ENCODE peak calls at places on chromosome 1, in seven cellular contexts. Y is iPS DF 6.9; I is glutamatergic neuron; F is small intestine; L is NCI-H2081; N is activated CD4-positive, alpha-beta T cell treated with anti-CD3 and anti-CD28 coated beads for 48 hours; Z is NCI-H345. M is an unnamed sample.

GRCh38 chr1:73366734-73367413 is 831.1 kb downstream of the LRRIQ3 start:
- DNase-seq in Y (no peak), I (no peak), F (peak), L (no peak), N (no peak), Z (no peak), M (no peak)

GRCh38 chr1:232169436-232169835 is 460.5 kb downstream of the SIPA1L2 start:
- DNase-seq in Y (no peak), I (no peak), F (no peak), L (no peak), N (no peak), Z (no peak), M (no peak)

GRCh38 chr1:188668083-188668482 is 1809.6 kb downstream of the BRINP3 start:
- DNase-seq in Y (no peak), I (no peak), F (no peak), L (no peak), N (no peak), Z (no peak), M (no peak)

GRCh38 chr1:186082235-186082937 is 292.7 kb downstream of the TPR start:
- DNase-seq in Y (no peak), I (peak), F (peak), L (peak), N (peak), Z (peak), M (peak)

GRCh38 chr1:60173729-60174128 is 100.2 kb upstream of the C1orf87 start:
- DNase-seq in Y (no peak), I (no peak), F (no peak), L (no peak), N (no peak), Z (no peak), M (no peak)

GRCh38 chr1:224333939-224334701 is 4.1 kb upstream of the NVL start:
- DNase-seq in Y (no peak), I (no peak), F (no peak), L (no peak), N (no peak), Z (no peak), M (peak)

GRCh38 chr1:25695991-25696330 is 79.4 kb downstream of the MAN1C1 start:
- DNase-seq in Y (no peak), I (no peak), F (no peak), L (no peak), N (peak), Z (no peak), M (peak)

GRCh38 chr1:23216771-23217420 is 406 bp downstream of the HTR1D start:
- DNase-seq in Y (no peak), I (peak), F (peak), L (no peak), N (peak), Z (peak), M (no peak)

GRCh38 chr1:192104852-192105251 is 53.4 kb upstream of the RGS18 start:
- DNase-seq in Y (no peak), I (no peak), F (no peak), L (no peak), N (no peak), Z (no peak), M (peak)

GRCh38 chr1:51488372-51489050 is 30.6 kb downstream of the EPS15 start:
- DNase-seq in Y (no peak), I (no peak), F (no peak), L (no peak), N (no peak), Z (no peak), M (peak)

GRCh38 chr1:11790880-11791715 is 14.7 kb downstream of the MTHFR start:
- DNase-seq in Y (no peak), I (no peak), F (peak), L (no peak), N (no peak), Z (no peak), M (peak)

GRCh38 chr1:67347688-67348472 is 40.2 kb downstream of the IL12RB2 start:
- DNase-seq in Y (peak), I (peak), F (peak), L (peak), N (peak), Z (peak), M (peak)

GRCh38 chr1:48526045-48526714 is 54.2 kb upstream of the SPATA6 start:
- DNase-seq in Y (no peak), I (peak), F (peak), L (peak), N (no peak), Z (peak), M (peak)

GRCh38 chr1:156138366-156138969 is 14.9 kb upstream of the SEMA4A start:
- DNase-seq in Y (no peak), I (no peak), F (no peak), L (no peak), N (no peak), Z (no peak), M (no peak)

GRCh38 chr1:179298952-179299351 is 5.4 kb downstream of the SOAT1 start:
- DNase-seq in Y (no peak), I (no peak), F (peak), L (no peak), N (peak), Z (no peak), M (no peak)

GRCh38 chr1:154837679-154838171 is 32.4 kb downstream of the KCNN3 start:
- DNase-seq in Y (no peak), I (peak), F (peak), L (peak), N (no peak), Z (peak), M (no peak)

GRCh38 chr1:162314226-162314625 is 62.4 kb downstream of the SPATA46 start:
- DNase-seq in Y (no peak), I (no peak), F (no peak), L (peak), N (no peak), Z (no peak), M (no peak)

GRCh38 chr1:169795687-169796086 is 980 bp upstream of the METTL18 start:
- DNase-seq in Y (no peak), I (no peak), F (peak), L (no peak), N (no peak), Z (no peak), M (no peak)

GRCh38 chr1:3000671-3001470 is 20.4 kb upstream of the ACTRT2 start:
- DNase-seq in Y (no peak), I (no peak), F (no peak), L (no peak), N (no peak), Z (no peak), M (no peak)

GRCh38 chr1:171350579-171350978 is 36.6 kb downstream of the FMO4 start:
- DNase-seq in Y (no peak), I (no peak), F (no peak), L (no peak), N (no peak), Z (no peak), M (no peak)

GRCh38 chr1:156347337-156347736 is 9.0 kb downstream of the TSACC start:
- DNase-seq in Y (no peak), I (no peak), F (no peak), L (no peak), N (no peak), Z (no peak), M (peak)

GRCh38 chr1:153985341-153985912 is 712 bp downstream of the RAB13 start:
- DNase-seq in Y (no peak), I (no peak), F (no peak), L (no peak), N (peak), Z (no peak), M (peak)

GRCh38 chr1:24351918-24352637 is 32.9 kb downstream of the GRHL3 start:
- DNase-seq in Y (no peak), I (no peak), F (no peak), L (no peak), N (peak), Z (peak), M (peak)

GRCh38 chr1:53905509-53905908 is 11.5 kb downstream of the DIO1 start:
- DNase-seq in Y (no peak), I (no peak), F (no peak), L (no peak), N (no peak), Z (no peak), M (no peak)

GRCh38 chr1:43935711-43936427 is 2.3 kb downstream of the ARTN start:
- DNase-seq in Y (no peak), I (no peak), F (no peak), L (peak), N (no peak), Z (no peak), M (no peak)

GRCh38 chr1:221994274-221994698 is 252.4 kb upstream of the DUSP10 start:
- DNase-seq in Y (no peak), I (no peak), F (no peak), L (no peak), N (peak), Z (no peak), M (peak)

GRCh38 chr1:92655197-92655801 is 129.6 kb downstream of the EVI5 start:
- DNase-seq in Y (no peak), I (no peak), F (no peak), L (no peak), N (no peak), Z (no peak), M (no peak)

GRCh38 chr1:167808690-167809089 is 86.9 kb downstream of the MPZL1 start:
- DNase-seq in Y (no peak), I (no peak), F (no peak), L (no peak), N (no peak), Z (no peak), M (peak)

GRCh38 chr1:210400043-210400840 is 71.5 kb downstream of the HHAT start:
- DNase-seq in Y (peak), I (peak), F (peak), L (peak), N (peak), Z (peak), M (peak)